ENCODE peak calls at places on chromosome 7, in four cellular contexts. D is GM13977, K is A549, E is activated B cell treated with CpG ODN at 0.5 μM for 24 hours. V is an unnamed sample.

GRCh38 chr7:19508124-19508523 is 200.7 kb downstream of the POLR1F start:
- DNase-seq in D (no peak), K (no peak), E (no peak), V (no peak)

GRCh38 chr7:2621948-2622640 is 9.7 kb upstream of the TTYH3 start:
- DNase-seq in D (no peak), K (no peak), E (no peak), V (no peak)

GRCh38 chr7:152541892-152542291 is 106.1 kb upstream of the KMT2C start:
- DNase-seq in D (no peak), K (no peak), E (no peak), V (no peak)

GRCh38 chr7:2601065-2601464 is 30.7 kb upstream of the TTYH3 start:
- DNase-seq in D (no peak), K (no peak), E (no peak), V (no peak)

GRCh38 chr7:139118803-139119485 is 9.4 kb upstream of the ZC3HAV1 start:
- DNase-seq in D (peak; percentile 46), K (no peak), E (peak; percentile 54), V (no peak)

GRCh38 chr7:27693794-27694193 is 31.1 kb upstream of the HIBADH start:
- DNase-seq in D (no peak), K (no peak), E (no peak), V (no peak)

GRCh38 chr7:132394283-132395003 is 181.8 kb downstream of the PLXNA4 start:
- DNase-seq in D (no peak), K (no peak), E (no peak), V (no peak)

GRCh38 chr7:129615018-129615417 is 3.5 kb downstream of the NRF1 start:
- DNase-seq in D (peak; percentile 62), K (no peak), E (no peak), V (no peak)

GRCh38 chr7:44398506-44398905 is 73.1 kb upstream of the CAMK2B start:
- DNase-seq in D (no peak), K (no peak), E (no peak), V (no peak)

GRCh38 chr7:92177362-92177761 is 1.6 kb downstream of the LRRD1 start:
- DNase-seq in D (no peak), K (no peak), E (no peak), V (no peak)

GRCh38 chr7:7564323-7564780 is 2.3 kb upstream of the MIOS start:
- DNase-seq in D (no peak), K (peak; percentile 54), E (no peak), V (no peak)

GRCh38 chr7:220151-220841 is 27.9 kb downstream of the FAM20C start:
- DNase-seq in D (no peak), K (no peak), E (no peak), V (no peak)

GRCh38 chr7:112112822-112113255 is 93.4 kb downstream of the DOCK4 start:
- DNase-seq in D (no peak), K (no peak), E (no peak), V (no peak)

GRCh38 chr7:128030263-128030998 is 806 bp downstream of the LRRC4 start:
- DNase-seq in D (no peak), K (no peak), E (no peak), V (peak; percentile 50)

GRCh38 chr7:110179037-110179436 is 911.9 kb upstream of the LRRN3 start:
- DNase-seq in D (no peak), K (no peak), E (no peak), V (no peak)

GRCh38 chr7:30863694-30864011 is 48.0 kb upstream of the AQP1 start:
- DNase-seq in D (no peak), K (no peak), E (no peak), V (no peak)

GRCh38 chr7:39137480-39137879 is 159.8 kb downstream of the POU6F2 start:
- DNase-seq in D (no peak), K (no peak), E (no peak), V (no peak)

GRCh38 chr7:88169717-88170320 is 50.0 kb downstream of the SRI start:
- DNase-seq in D (peak; percentile 4), K (peak; percentile 4), E (no peak), V (no peak)

GRCh38 chr7:64996305-64996704 is 5.5 kb upstream of the ZNF117 start:
- DNase-seq in D (no peak), K (no peak), E (no peak), V (no peak)

GRCh38 chr7:33895025-33895804 is 10.1 kb upstream of the BMPER start:
- DNase-seq in D (peak; percentile 68), K (peak; percentile 72), E (peak; percentile 51), V (peak; percentile 37)

GRCh38 chr7:75617634-75618234 is 121.0 kb downstream of the HIP1 start:
- DNase-seq in D (peak; percentile 47), K (no peak), E (peak; percentile 50), V (no peak)

GRCh38 chr7:135411098-135411497 is 98.8 kb downstream of the CNOT4 start:
- DNase-seq in D (no peak), K (no peak), E (no peak), V (no peak)

GRCh38 chr7:135416431-135416830 is 93.5 kb downstream of the CNOT4 start:
- DNase-seq in D (no peak), K (no peak), E (no peak), V (no peak)

GRCh38 chr7:135414208-135414607 is 95.7 kb downstream of the CNOT4 start:
- DNase-seq in D (no peak), K (no peak), E (no peak), V (no peak)

GRCh38 chr7:135410546-135410942 is 99.4 kb downstream of the CNOT4 start:
- DNase-seq in D (no peak), K (no peak), E (no peak), V (no peak)

GRCh38 chr7:135414850-135415439 is 95.0 kb downstream of the CNOT4 start:
- DNase-seq in D (no peak), K (peak; percentile 16), E (no peak), V (no peak)
- TF ChIP-seq CTCF in D (peak; percentile 47), K (peak; percentile 68), E (no peak), V (peak; percentile 33)

DNA sequence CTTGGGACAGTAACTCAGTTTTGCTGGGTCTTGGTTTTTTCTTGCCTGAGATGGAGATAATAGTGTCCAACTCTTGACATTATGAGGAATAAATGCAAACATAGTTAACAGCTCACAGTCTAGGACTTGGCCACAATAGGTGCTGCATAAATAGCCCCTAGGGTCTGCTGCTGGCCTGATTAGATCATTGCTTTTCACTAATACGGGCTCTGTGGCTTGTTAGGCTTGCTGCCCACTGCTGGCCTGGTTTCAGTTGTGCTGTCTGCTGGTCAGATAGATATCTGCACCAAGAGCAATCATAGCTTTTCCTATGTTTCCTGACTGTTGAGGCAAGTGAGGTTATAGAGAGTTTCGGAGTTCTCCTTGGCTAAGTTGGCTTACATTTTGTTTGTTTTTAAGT is 246.1 kb downstream of the DNAJB9 start:
- DNase-seq in D (no peak), K (no peak), E (no peak), V (no peak)
- TF ChIP-seq CTCF in D (no peak), K (no peak), E (no peak), V (no peak)

GRCh38 chr7:104982773-104983619 is 31.0 kb upstream of the KMT2E start:
- DNase-seq in D (peak; percentile 39), K (no peak), E (no peak), V (no peak)

GRCh38 chr7:104984591-104985258 is 29.3 kb upstream of the KMT2E start:
- DNase-seq in D (no peak), K (no peak), E (no peak), V (no peak)

GRCh38 chr7:104982308-104982755 is 31.7 kb upstream of the KMT2E start:
- DNase-seq in D (no peak), K (no peak), E (no peak), V (no peak)

GRCh38 chr7:104985259-104985617 is 28.8 kb upstream of the KMT2E start:
- DNase-seq in D (no peak), K (no peak), E (no peak), V (no peak)

DNA sequence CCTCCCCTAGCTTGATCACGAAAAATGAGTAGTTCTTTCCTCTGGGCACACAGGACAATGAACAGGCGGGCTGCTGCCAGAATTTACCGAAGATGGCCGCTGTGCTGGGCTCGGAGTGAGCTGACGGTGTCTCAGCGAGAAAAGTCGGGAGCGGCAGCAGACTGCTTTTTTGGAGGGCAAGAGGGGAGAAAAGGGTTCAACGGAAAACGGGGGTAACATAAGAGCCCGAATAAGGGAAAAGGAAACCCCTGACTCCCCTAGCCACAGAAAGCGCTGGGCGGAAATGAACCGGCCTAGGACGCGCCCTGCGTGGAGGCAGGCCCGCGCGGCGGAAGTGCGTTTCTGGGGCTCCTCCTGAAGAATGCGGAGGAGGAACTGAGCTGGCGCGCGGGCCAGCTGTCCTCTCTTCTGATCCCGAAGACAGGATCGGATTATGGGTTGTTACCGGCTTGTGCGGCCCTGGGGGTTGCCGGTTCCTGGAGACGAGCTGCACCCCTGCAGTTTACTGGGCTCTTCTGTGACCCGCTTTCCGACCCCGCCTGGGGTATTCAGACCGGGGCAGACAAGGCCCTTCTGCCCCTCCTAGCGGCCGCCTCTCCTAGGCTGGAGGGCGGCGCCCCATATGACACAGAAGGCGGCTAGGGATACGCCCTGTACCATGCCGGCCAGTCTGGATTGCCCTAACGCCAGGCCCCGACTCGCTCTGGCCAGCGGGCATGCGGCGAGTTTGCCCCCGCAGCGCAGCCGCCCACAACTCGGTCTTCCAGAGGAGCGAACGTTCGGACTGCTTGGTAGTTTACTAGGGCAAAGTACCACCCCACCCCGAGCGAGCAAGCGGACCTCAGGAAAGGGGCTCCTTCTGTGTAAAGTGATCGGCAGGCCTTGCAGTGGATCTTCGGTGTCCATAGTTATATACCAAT is 30.1 kb upstream of the KMT2E start:
- DNase-seq in D (peak; percentile 81), K (peak; percentile 93), E (peak; percentile 80), V (peak; percentile 74)
- TF ChIP-seq CTCF in D (peak; percentile 47), K (peak; percentile 32), E (no peak), V (peak; percentile 0)

DNA sequence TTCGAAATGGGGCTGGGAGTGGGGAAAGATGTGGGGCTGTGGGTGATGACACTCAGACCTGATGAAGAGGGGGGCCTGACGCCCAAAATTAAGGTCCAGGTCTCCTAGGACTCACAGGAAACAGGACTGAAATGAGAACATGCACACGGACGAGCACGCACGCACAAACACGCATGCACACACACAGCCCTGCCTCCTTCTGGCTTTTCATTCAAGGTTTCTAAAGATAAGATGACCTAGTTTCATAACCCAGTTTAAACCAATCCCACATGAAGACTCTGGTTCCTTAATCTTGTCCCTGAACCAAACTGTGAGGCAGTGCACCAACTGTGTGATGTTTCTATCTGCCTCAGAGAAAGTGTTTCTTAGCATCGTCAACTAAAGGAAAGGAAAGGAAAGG is 162.0 kb downstream of the DGKI start:
- DNase-seq in D (no peak), K (no peak), E (no peak), V (no peak)
- TF ChIP-seq CTCF in D (no peak), K (no peak), E (no peak), V (no peak)

GRCh38 chr7:24821045-24821853 is 64.0 kb upstream of the GSDME start:
- DNase-seq in D (peak; percentile 61), K (peak; percentile 86), E (peak; percentile 59), V (no peak)
- TF ChIP-seq CTCF in D (no peak), K (no peak), E (no peak), V (no peak)

DNA sequence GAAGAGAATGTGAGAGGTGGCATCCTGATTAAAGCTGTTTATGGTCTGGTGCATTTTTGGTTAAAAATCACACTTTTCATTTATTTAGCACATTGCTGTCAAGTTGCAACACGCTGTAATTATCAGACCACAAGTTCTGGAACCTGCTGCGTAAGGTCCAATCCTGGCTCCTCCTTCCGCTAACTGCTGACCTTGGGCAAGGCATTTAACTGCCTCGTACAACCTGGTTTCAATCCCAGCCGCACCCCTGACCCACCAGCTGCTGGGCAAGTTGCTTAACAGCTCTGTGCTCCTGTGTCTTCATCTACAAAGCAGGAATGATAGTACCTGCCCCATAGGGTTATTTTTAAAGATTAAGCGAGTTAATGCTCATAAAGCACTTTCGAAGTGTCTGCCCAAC is 281.8 kb downstream of the PAXIP1 start:
- DNase-seq in D (no peak), K (no peak), E (no peak), V (no peak)
- TF ChIP-seq CTCF in D (no peak), K (no peak), E (no peak), V (no peak)

V was measured in D721Med.